ENCODE peak calls at places on chromosomes 16 and 17, in five cellular contexts. Q is activated CD8-positive, alpha-beta T cell treated with anti-CD3 and anti-CD28 coated beads for 36 hours; E is left lung; A is PC-3; M is stimulated activated naive CD8-positive, alpha-beta T cell treated with anti-CD3 and anti-CD28 coated beads, Interleukin-15, amount 100 ng/mL, for 72 hours. R is an unnamed sample.

GRCh38 chr17:7502987-7503386 is 18.8 kb downstream of the POLR2A start:
- ATAC-seq in E (no peak), Q (peak), A (no peak), M (peak), R (no peak)

GRCh38 chr17:41519501-41520224 is 973 bp upstream of the KRT15 start:
- ATAC-seq in E (peak), A (peak), Q (no peak), M (no peak), R (peak)

GRCh38 chr17:77692571-77693161 is 265.8 kb upstream of the TNRC6C start:
- ATAC-seq in A (peak), Q (peak), M (peak), E (no peak), R (no peak)

GRCh38 chr16:23896832-23897821 is 61.3 kb downstream of the PRKCB start:
- ATAC-seq in E (no peak), M (peak), Q (peak), A (no peak), R (no peak)

GRCh38 chr16:9966569-9967157 is 215.6 kb downstream of the GRIN2A start:
- ATAC-seq in Q (peak), M (peak), E (no peak), A (no peak), R (no peak)

GRCh38 chr17:76502326-76503211 is 1.3 kb upstream of the RHBDF2 start:
- ATAC-seq in E (no peak), A (no peak), Q (no peak), M (no peak), R (no peak)

GRCh38 chr17:66207936-66208335 is 16.0 kb upstream of the CEP112 start:
- ATAC-seq in Q (no peak), M (no peak), E (no peak), A (no peak), R (no peak)

GRCh38 chr16:30951785-30952184 is 2.9 kb downstream of the ORAI3 start:
- ATAC-seq in M (no peak), E (no peak), Q (no peak), A (no peak), R (no peak)

GRCh38 chr17:69723741-69724140 is 309.2 kb downstream of the MAP2K6 start:
- ATAC-seq in A (peak), Q (no peak), E (peak), M (no peak), R (peak)

GRCh38 chr16:7624871-7625766 is 292.5 kb downstream of the RBFOX1 start:
- ATAC-seq in Q (no peak), M (no peak), A (no peak), E (no peak), R (no peak)

GRCh38 chr17:36937961-36938565 is 788 bp downstream of the LHX1 start:
- ATAC-seq in E (peak), M (peak), A (peak), Q (peak), R (no peak)

R was measured in esophagus mucosa.